ENCODE peak calls at places on chromosome 14, in six cellular contexts. M, Q, H, U, A and K are unnamed samples. For H3K36me3, the result is how much of the 10 kb centered on the place peaks cover.

GRCh38 chr14:46840971-46841729 is 189.6 kb upstream of the RPL10L start:
- DNase-seq in M (no peak), Q (no peak), H (no peak), U (no peak), A (no peak), K (no peak)

GRCh38 chr14:53979747-53980642 is 23.4 kb upstream of the BMP4 start:
- DNase-seq in M (no peak), Q (peak), H (peak), U (no peak), A (no peak), K (no peak)

GRCh38 chr14:74491952-74492351 is 1.2 kb downstream of the NPC2 start:
- DNase-seq in M (peak), Q (no peak), H (no peak), U (peak), A (peak), K (no peak)

GRCh38 chr14:77238996-77239395 is 32.0 kb downstream of the NGB start:
- DNase-seq in M (no peak), Q (no peak), H (no peak), U (no peak), A (no peak), K (no peak)

GRCh38 chr14:87966816-87967215 is 26.2 kb downstream of the GALC start:
- DNase-seq in M (no peak), Q (no peak), H (no peak), U (no peak), A (no peak), K (no peak)

GRCh38 chr14:103087343-103087835 is 3.4 kb downstream of the LBHD2 start:
- DNase-seq in M (no peak), Q (no peak), H (no peak), U (no peak), A (peak), K (no peak)

GRCh38 chr14:69769623-69770022 is 2.7 kb downstream of the SRSF5 start:
- DNase-seq in M (no peak), Q (no peak), H (no peak), U (no peak), A (no peak), K (no peak)

GRCh38 chr14:97218713-97219355 is 421.7 kb downstream of the VRK1 start:
- DNase-seq in M (no peak), Q (no peak), H (no peak), U (no peak), A (peak), K (peak)

GRCh38 chr14:55980970-55981369 is 137.2 kb upstream of the PELI2 start:
- DNase-seq in M (no peak), Q (no peak), H (no peak), U (no peak), A (no peak), K (no peak)

GRCh38 chr14:99522457-99522891 is 41.3 kb downstream of the CCNK start:
- DNase-seq in M (no peak), Q (no peak), H (peak), U (peak), A (peak), K (no peak)

GRCh38 chr14:99289394-99290189 is 17.6 kb upstream of the BCL11B start:
- DNase-seq in M (no peak), Q (no peak), H (no peak), U (no peak), A (no peak), K (no peak)

GRCh38 chr14:60327447-60328331 is 78.7 kb downstream of the PPM1A start:
- DNase-seq in M (peak), Q (no peak), H (peak), U (peak), A (peak), K (peak)

GRCh38 chr14:106872619-106873446 is 1346.5 kb downstream of the TMEM121 start:
- DNase-seq in M (peak), Q (no peak), H (peak), U (peak), A (no peak), K (peak)

GRCh38 chr14:29216774-29217232 is 450.2 kb downstream of the FOXG1 start:
- DNase-seq in M (no peak), Q (no peak), H (no peak), U (no peak), A (no peak), K (no peak)

GRCh38 chr14:36997843-36998242 is 174.6 kb downstream of the SLC25A21 start:
- DNase-seq in M (no peak), Q (no peak), H (no peak), U (no peak), A (no peak), K (no peak)

GRCh38 chr14:103310576-103311095 is 23.4 kb upstream of the EIF5 start:
- DNase-seq in M (no peak), Q (no peak), H (no peak), U (no peak), A (no peak), K (no peak)

GRCh38 chr14:80700601-80701000 is 240.9 kb downstream of the CEP128 start:
- DNase-seq in M (no peak), Q (no peak), H (no peak), U (no peak), A (no peak), K (no peak)

GRCh38 chr14:34059925-34060746 is 109.3 kb upstream of the EGLN3 start:
- DNase-seq in M (peak), Q (peak), H (peak), U (peak), A (peak), K (peak)

GRCh38 chr14:92368001-92368400 is 45.0 kb downstream of the SLC24A4 start:
- DNase-seq in M (no peak), Q (no peak), H (no peak), U (no peak), A (no peak), K (no peak)

GRCh38 chr14:104440297-104440956 is 139.1 kb upstream of the C14orf180 start:
- DNase-seq in M (no peak), Q (no peak), H (no peak), U (no peak), A (no peak), K (no peak)

GRCh38 chr14:68361231-68361630 is 431.6 kb downstream of the ZFP36L1 start:
- DNase-seq in M (no peak), Q (no peak), H (no peak), U (no peak), A (no peak), K (no peak)

GRCh38 chr14:101428409-101428808 is 132.9 kb upstream of the DIO3 start:
- DNase-seq in M (no peak), Q (no peak), H (no peak), U (no peak), A (no peak), K (no peak)
- TF ChIP-seq CTCF in M (no peak), Q (no peak), H (no peak), U (no peak), A (no peak), K (no peak)

DNA sequence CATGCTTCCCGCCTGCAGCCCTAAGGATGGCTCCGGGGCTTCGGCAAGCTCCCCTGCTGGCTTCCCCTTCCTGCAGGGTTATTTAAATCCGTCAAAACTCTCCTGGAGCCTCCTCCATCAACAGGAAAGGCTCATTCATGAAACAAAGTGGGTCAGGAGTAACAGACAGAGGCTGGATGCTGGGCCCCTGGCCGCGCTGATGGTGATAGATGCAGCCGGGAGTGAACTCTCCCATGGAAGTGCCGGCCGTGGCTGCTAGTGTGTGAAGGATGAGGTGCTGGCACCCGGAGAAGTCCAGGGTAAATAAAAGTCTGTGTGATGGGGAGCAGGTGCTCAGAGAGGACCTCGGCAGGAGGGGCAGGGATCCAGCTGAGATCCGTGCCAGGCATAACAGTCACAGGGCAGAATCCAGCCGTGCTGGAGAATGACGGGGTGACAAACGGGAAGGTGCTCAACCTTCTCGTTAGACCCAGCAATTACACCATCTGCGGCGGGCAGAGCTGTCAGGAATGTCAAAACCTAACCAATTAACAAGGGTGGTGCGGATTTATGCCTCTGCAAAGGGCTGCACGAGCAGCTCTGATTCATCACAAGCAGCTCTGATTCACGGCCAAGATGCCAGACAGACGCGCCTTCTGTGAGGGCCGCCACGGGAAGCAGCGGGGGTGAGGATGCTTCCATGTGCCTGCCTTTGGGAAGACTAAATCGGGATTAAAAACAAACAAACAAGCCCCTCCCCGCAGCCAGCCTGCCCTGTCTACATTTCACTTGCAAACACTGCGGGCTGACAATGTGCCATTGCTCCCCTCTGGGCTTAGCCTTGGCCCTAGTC is 55.6 kb downstream of the SYNE3 start:
- DNase-seq in M (peak), Q (peak), H (no peak), U (no peak), A (peak), K (no peak)
- H3K4me3 ChIP-seq in M (no peak), Q (no peak), H (no peak), U (no peak), A (peak), K (no peak)

GRCh38 chr14:64417771-64418125 is 29.6 kb downstream of the MTHFD1 start:
- DNase-seq in M (no peak), Q (no peak), H (no peak), U (no peak), A (no peak), K (no peak)
- H3K36me3 ChIP-seq in M (under half), Q (half or more), H (half or more), U (under half), A (under half), K (under half)

GRCh38 chr14:76175942-76176341 is 24.2 kb downstream of the GPATCH2L start:
- DNase-seq in M (no peak), Q (no peak), H (no peak), U (no peak), A (no peak), K (no peak)

GRCh38 chr14:76186318-76187027 is 34.8 kb downstream of the GPATCH2L start:
- DNase-seq in M (no peak), Q (no peak), H (no peak), U (no peak), A (peak), K (no peak)

DNA sequence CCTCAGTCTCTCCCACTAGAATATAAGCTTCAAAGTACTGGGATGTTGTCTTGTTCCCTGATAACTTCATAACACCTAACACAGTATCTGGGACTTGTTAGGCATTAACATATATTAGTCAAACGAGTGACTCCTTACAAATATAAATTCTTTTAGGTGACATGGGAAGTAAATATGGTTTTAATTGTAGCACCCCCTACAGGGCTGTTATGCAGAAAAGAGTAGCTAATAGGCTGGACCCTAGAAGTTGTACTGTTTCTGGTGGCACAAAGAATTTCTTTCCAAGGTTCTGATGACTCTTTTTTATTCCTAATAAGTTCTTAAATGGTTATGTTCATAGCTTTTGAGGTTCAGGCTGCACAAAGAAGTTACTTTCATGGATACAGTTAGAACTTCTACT is 29.8 kb downstream of the GPATCH2L start:
- DNase-seq in M (no peak), Q (no peak), H (no peak), U (no peak), A (no peak), K (no peak)
- TF ChIP-seq CTCF in M (no peak), Q (no peak), H (peak), U (no peak), A (peak), K (no peak)

GRCh38 chr14:21987937-21988336 is 314.3 kb upstream of the OR4E1 start:
- DNase-seq in M (no peak), Q (no peak), H (no peak), U (peak), A (peak), K (no peak)
- H3K4me3 ChIP-seq in M (no peak), Q (no peak), H (no peak), U (no peak), A (no peak), K (no peak)

GRCh38 chr14:30582376-30582775 is 23.4 kb downstream of the G2E3 start:
- DNase-seq in M (no peak), Q (no peak), H (no peak), U (no peak), A (no peak), K (no peak)

GRCh38 chr14:30581283-30581625 is 22.3 kb downstream of the G2E3 start:
- DNase-seq in M (peak), Q (no peak), H (no peak), U (no peak), A (no peak), K (no peak)

GRCh38 chr14:30587141-30587540 is 28.2 kb downstream of the G2E3 start:
- DNase-seq in M (no peak), Q (no peak), H (no peak), U (no peak), A (no peak), K (no peak)

GRCh38 chr14:30585204-30585603 is 26.2 kb downstream of the G2E3 start:
- DNase-seq in M (no peak), Q (no peak), H (no peak), U (no peak), A (no peak), K (no peak)

DNA sequence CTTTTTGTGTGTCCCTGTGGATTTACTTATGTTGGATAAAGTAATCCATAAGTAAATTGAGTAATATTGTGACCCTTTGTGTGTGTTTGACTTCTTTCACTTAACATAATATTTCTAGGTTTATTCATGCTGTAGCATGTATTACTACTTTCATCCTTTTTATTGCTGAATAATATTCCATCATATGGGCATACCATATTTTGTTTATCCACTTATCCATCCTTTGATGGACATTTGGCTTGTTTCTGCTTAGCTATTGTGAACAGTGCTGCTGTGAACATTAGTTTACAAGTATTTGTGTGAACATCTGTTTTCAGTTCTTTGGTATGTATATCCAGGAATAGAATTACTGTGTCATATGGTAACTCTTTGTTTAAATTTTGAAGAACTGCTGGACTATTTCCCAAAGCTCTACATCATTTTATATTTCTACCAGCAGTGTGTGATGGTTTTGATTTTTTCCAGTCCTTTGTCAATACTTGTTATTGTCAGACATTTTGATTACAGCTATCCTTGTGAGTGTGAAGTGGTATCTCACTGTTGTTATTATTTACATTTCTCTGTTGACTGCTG is 25.2 kb downstream of the G2E3 start:
- DNase-seq in M (no peak), Q (no peak), H (no peak), U (no peak), A (no peak), K (no peak)
- H3K36me3 ChIP-seq in M (under half), Q (under half), H (under half), U (under half), A (under half), K (under half)

GRCh38 chr14:31745741-31746140 is 184.5 kb downstream of the NUBPL start:
- DNase-seq in M (no peak), Q (no peak), H (no peak), U (no peak), A (no peak), K (no peak)
- TF ChIP-seq CTCF in M (no peak), Q (no peak), H (no peak), U (no peak), A (no peak), K (no peak)